ENCODE peak calls at places on chromosomes 7 and 10, in five cellular contexts. One of them, this sample, is unnamed.

GRCh38 chr10:49237985-49238384 is 49.8 kb upstream of the TMEM273 start:
- DNase-seq in stimulated activated naive CD4-positive, alpha-beta T cell: no peak
- DNase-seq in NCI-H2029: no peak
- DNase-seq in hepatocyte: no peak
- DNase-seq in heart left ventricle: no peak
- DNase-seq in this sample: no peak

GRCh38 chr10:90722832-90723231 is 135.0 kb downstream of the HTR7 start:
- DNase-seq in heart left ventricle: no peak
- DNase-seq in hepatocyte: no peak
- DNase-seq in NCI-H2029: no peak
- DNase-seq in stimulated activated naive CD4-positive, alpha-beta T cell: no peak
- DNase-seq in this sample: no peak

GRCh38 chr10:6052247-6053221 is 9.6 kb downstream of the IL2RA start:
- DNase-seq in stimulated activated naive CD4-positive, alpha-beta T cell: peak; percentile 22
- DNase-seq in hepatocyte: no peak
- DNase-seq in heart left ventricle: no peak
- DNase-seq in NCI-H2029: no peak
- DNase-seq in this sample: no peak

GRCh38 chr7:43538404-43538771 is 44.5 kb upstream of the STK17A start:
- DNase-seq in stimulated activated naive CD4-positive, alpha-beta T cell: no peak
- DNase-seq in NCI-H2029: no peak
- DNase-seq in heart left ventricle: no peak
- DNase-seq in hepatocyte: no peak
- DNase-seq in this sample: no peak

GRCh38 chr7:94382746-94383145 is 11.9 kb upstream of the COL1A2 start:
- DNase-seq in stimulated activated naive CD4-positive, alpha-beta T cell: no peak
- DNase-seq in NCI-H2029: no peak
- DNase-seq in hepatocyte: no peak
- DNase-seq in heart left ventricle: no peak
- DNase-seq in this sample: no peak

GRCh38 chr10:98465866-98466265 is 19.1 kb upstream of the HPS1 start:
- DNase-seq in stimulated activated naive CD4-positive, alpha-beta T cell: no peak
- DNase-seq in hepatocyte: no peak
- DNase-seq in NCI-H2029: no peak
- DNase-seq in heart left ventricle: no peak
- DNase-seq in this sample: no peak

GRCh38 chr10:132369636-132370185 is 27.3 kb upstream of the PWWP2B start:
- DNase-seq in hepatocyte: no peak
- DNase-seq in NCI-H2029: no peak
- DNase-seq in heart left ventricle: no peak
- DNase-seq in stimulated activated naive CD4-positive, alpha-beta T cell: no peak
- DNase-seq in this sample: no peak

GRCh38 chr10:76396126-76396525 is 964.7 kb downstream of the LRMDA start:
- DNase-seq in heart left ventricle: no peak
- DNase-seq in stimulated activated naive CD4-positive, alpha-beta T cell: no peak
- DNase-seq in NCI-H2029: no peak
- DNase-seq in hepatocyte: no peak
- DNase-seq in this sample: no peak

GRCh38 chr10:89480047-89480446 is 55.3 kb downstream of the SLC16A12 start:
- DNase-seq in hepatocyte: no peak
- DNase-seq in stimulated activated naive CD4-positive, alpha-beta T cell: no peak
- DNase-seq in heart left ventricle: peak; percentile 39
- DNase-seq in NCI-H2029: no peak
- DNase-seq in this sample: no peak

GRCh38 chr7:127809285-127809702 is 157.3 kb downstream of the SND1 start:
- DNase-seq in stimulated activated naive CD4-positive, alpha-beta T cell: no peak
- DNase-seq in hepatocyte: no peak
- DNase-seq in heart left ventricle: no peak
- DNase-seq in NCI-H2029: no peak
- DNase-seq in this sample: no peak

GRCh38 chr10:124325998-124326636 is 92.6 kb downstream of the OAT start:
- DNase-seq in heart left ventricle: no peak
- DNase-seq in NCI-H2029: no peak
- DNase-seq in hepatocyte: no peak
- DNase-seq in stimulated activated naive CD4-positive, alpha-beta T cell: no peak
- DNase-seq in this sample: no peak

GRCh38 chr10:125043824-125044658 is 102.1 kb downstream of the ZRANB1 start:
- DNase-seq in stimulated activated naive CD4-positive, alpha-beta T cell: no peak
- DNase-seq in hepatocyte: no peak
- DNase-seq in heart left ventricle: peak; percentile 18
- DNase-seq in NCI-H2029: no peak
- DNase-seq in this sample: no peak

GRCh38 chr10:126686732-126687693 is 16.5 kb upstream of the C10orf90 start:
- DNase-seq in stimulated activated naive CD4-positive, alpha-beta T cell: no peak
- DNase-seq in hepatocyte: no peak
- DNase-seq in heart left ventricle: no peak
- DNase-seq in NCI-H2029: no peak
- DNase-seq in this sample: no peak